ENCODE peak calls at places on chromosomes 3 and 15, in four cellular contexts. P, D, B and O are unnamed samples.

GRCh38 chr15:78195735-78196201 is 38.6 kb downstream of the ACSBG1 start:
- DNase-seq in P (peak), D (peak), B (peak), O (peak)

GRCh38 chr3:7536510-7536909 is 675.6 kb downstream of the GRM7 start:
- DNase-seq in B (no peak), D (no peak), P (no peak), O (no peak)

GRCh38 chr3:9260305-9260704 is 10.9 kb upstream of the SRGAP3 start:
- DNase-seq in D (no peak), B (no peak), P (peak), O (no peak)

GRCh38 chr3:184015381-184016019 is 2.2 kb downstream of the ABCC5 start:
- DNase-seq in D (peak), B (no peak), P (peak), O (no peak)

GRCh38 chr3:58419782-58420512 is 13.7 kb downstream of the PDHB start:
- DNase-seq in B (no peak), D (no peak), P (no peak), O (no peak)

GRCh38 chr3:177057768-177058167 is 139.5 kb downstream of the TBL1XR1 start:
- DNase-seq in B (peak), P (no peak), D (no peak), O (peak)

GRCh38 chr15:84588053-84588874 is 12.5 kb upstream of the ZSCAN2 start:
- DNase-seq in D (peak), B (peak), P (peak), O (peak)

GRCh38 chr3:75254685-75255084 is 409.4 kb upstream of the FRG2C start:
- DNase-seq in B (no peak), P (peak), D (no peak), O (no peak)

GRCh38 chr3:122907471-122907870 is 112.6 kb downstream of the SLC49A4 start:
- DNase-seq in P (no peak), D (no peak), B (no peak), O (no peak)

GRCh38 chr3:69084326-69084667 is 440 bp upstream of the ARL6IP5 start:
- DNase-seq in B (no peak), P (peak), D (no peak), O (no peak)

GRCh38 chr3:138303474-138303873 is 26.2 kb downstream of the NME9 start:
- DNase-seq in P (no peak), B (no peak), D (no peak), O (no peak)

GRCh38 chr15:91706366-91707032 is 147.0 kb upstream of the SLCO3A1 start:
- DNase-seq in D (peak), P (peak), B (peak), O (peak)

GRCh38 chr3:23754215-23754614 is 51.5 kb upstream of the UBE2E1 start:
- DNase-seq in B (no peak), P (no peak), D (no peak), O (no peak)

GRCh38 chr15:75179773-75180140 is 21.9 kb upstream of the C15orf39 start:
- DNase-seq in P (no peak), D (no peak), B (no peak), O (no peak)

GRCh38 chr15:71042356-71042922 is 72.8 kb upstream of the THSD4 start:
- DNase-seq in P (no peak), B (no peak), D (no peak), O (no peak)

GRCh38 chr3:48215466-48215865 is 7.8 kb upstream of the CAMP start:
- DNase-seq in D (no peak), P (no peak), B (no peak), O (no peak)

GRCh38 chr15:96270581-96271172 is 59.8 kb upstream of the NR2F2 start:
- DNase-seq in P (no peak), D (no peak), B (no peak), O (no peak)

GRCh38 chr3:10780922-10781321 is 35.1 kb upstream of the SLC6A11 start:
- DNase-seq in B (no peak), P (no peak), D (peak), O (no peak)

GRCh38 chr3:12049675-12050074 is 45.5 kb downstream of the SYN2 start:
- DNase-seq in P (no peak), B (no peak), D (no peak), O (no peak)

GRCh38 chr15:101064795-101065569 is 145.8 kb downstream of the LRRK1 start:
- DNase-seq in D (no peak), P (no peak), B (no peak), O (no peak)

GRCh38 chr3:174821477-174821876 is 37.7 kb upstream of the NAALADL2 start:
- DNase-seq in P (no peak), D (no peak), B (no peak), O (no peak)

GRCh38 chr15:78796510-78796909 is 14.8 kb downstream of the ADAMTS7 start:
- DNase-seq in D (no peak), P (no peak), B (no peak), O (no peak)

GRCh38 chr3:24351779-24352469 is 142.7 kb downstream of the THRB start:
- DNase-seq in B (no peak), P (no peak), D (no peak), O (no peak)

GRCh38 chr3:73121684-73122331 is 60.3 kb downstream of the EBLN2 start:
- DNase-seq in P (no peak), B (no peak), D (no peak), O (no peak)

GRCh38 chr3:112132975-112133448 is at the start of gene GCSAM:
- DNase-seq in D (no peak), P (no peak), B (peak), O (peak)

GRCh38 chr15:81888748-81889479 is 156.9 kb downstream of the MEX3B start:
- DNase-seq in B (no peak), P (no peak), D (no peak), O (no peak)

GRCh38 chr3:109081746-109082510 is 36.0 kb downstream of the MORC1 start:
- DNase-seq in D (peak), B (peak), P (peak), O (no peak)

GRCh38 chr3:12716605-12717121 is 42.4 kb downstream of the TMEM40 start:
- DNase-seq in B (no peak), D (no peak), P (no peak), O (no peak)

GRCh38 chr3:14505803-14506500 is 34.2 kb downstream of the GRIP2 start:
- DNase-seq in P (no peak), D (peak), B (no peak), O (no peak)

GRCh38 chr15:28103831-28104230 is 4.7 kb upstream of the OCA2 start:
- DNase-seq in D (peak), P (no peak), B (no peak), O (no peak)

GRCh38 chr3:15081960-15082664 is 16.8 kb downstream of the RBSN start:
- DNase-seq in P (no peak), D (no peak), B (no peak), O (no peak)

GRCh38 chr15:42392309-42393024 is 33.2 kb downstream of the CAPN3 start:
- DNase-seq in B (no peak), D (no peak), P (peak), O (no peak)

GRCh38 chr3:156553705-156554356 is 1.1 kb downstream of the SSR3 start:
- DNase-seq in D (no peak), B (peak), P (peak), O (no peak)

GRCh38 chr3:23671901-23672589 is 133.7 kb upstream of the UBE2E1 start:
- DNase-seq in D (no peak), P (peak), B (no peak), O (no peak)